ENCODE peak calls at places on chromosomes 13 and 19, in six cellular contexts. One of them, this sample, is unnamed.

GRCh38 chr13:112952759-112953541 is 16.1 kb upstream of the MCF2L start:
- DNase-seq in K562: no peak
- DNase-seq in CD4-positive, alpha-beta T cell: no peak
- DNase-seq in CD8-positive, alpha-beta T cell: no peak
- DNase-seq in psoas muscle: no peak
- DNase-seq in AG10803: no peak
- DNase-seq in this sample: no peak

GRCh38 chr19:4653793-4654436 is 14.6 kb downstream of the TNFAIP8L1 start:
- DNase-seq in K562: no peak
- DNase-seq in CD4-positive, alpha-beta T cell: no peak
- DNase-seq in CD8-positive, alpha-beta T cell: no peak
- DNase-seq in psoas muscle: no peak
- DNase-seq in AG10803: no peak
- DNase-seq in this sample: no peak

GRCh38 chr13:101026328-101026727 is 351.7 kb upstream of the TMTC4 start:
- DNase-seq in K562: no peak
- DNase-seq in CD4-positive, alpha-beta T cell: no peak
- DNase-seq in CD8-positive, alpha-beta T cell: no peak
- DNase-seq in psoas muscle: no peak
- DNase-seq in AG10803: no peak
- DNase-seq in this sample: no peak

GRCh38 chr19:31277516-31277915 is 71.7 kb downstream of the TSHZ3 start:
- DNase-seq in K562: no peak
- DNase-seq in CD4-positive, alpha-beta T cell: no peak
- DNase-seq in CD8-positive, alpha-beta T cell: no peak
- DNase-seq in psoas muscle: no peak
- DNase-seq in AG10803: no peak
- DNase-seq in this sample: no peak

GRCh38 chr13:19586904-19587634 is 25.7 kb upstream of the TPTE2 start:
- DNase-seq in K562: peak
- DNase-seq in CD4-positive, alpha-beta T cell: peak
- DNase-seq in CD8-positive, alpha-beta T cell: peak
- DNase-seq in psoas muscle: peak
- DNase-seq in AG10803: peak
- DNase-seq in this sample: peak

GRCh38 chr19:2811221-2811722 is 8.4 kb upstream of the ZNF554 start:
- DNase-seq in K562: no peak
- DNase-seq in CD4-positive, alpha-beta T cell: no peak
- DNase-seq in CD8-positive, alpha-beta T cell: no peak
- DNase-seq in psoas muscle: no peak
- DNase-seq in AG10803: no peak
- DNase-seq in this sample: peak

GRCh38 chr13:110270507-110270906 is 36.5 kb downstream of the COL4A1 start:
- DNase-seq in K562: no peak
- DNase-seq in CD4-positive, alpha-beta T cell: no peak
- DNase-seq in CD8-positive, alpha-beta T cell: no peak
- DNase-seq in psoas muscle: no peak
- DNase-seq in AG10803: no peak
- DNase-seq in this sample: no peak

GRCh38 chr19:46205183-46205984 is 24.2 kb upstream of the IGFL1 start:
- DNase-seq in K562: no peak
- DNase-seq in CD4-positive, alpha-beta T cell: no peak
- DNase-seq in CD8-positive, alpha-beta T cell: no peak
- DNase-seq in psoas muscle: no peak
- DNase-seq in AG10803: no peak
- DNase-seq in this sample: no peak

GRCh38 chr13:39322836-39323585 is 280.0 kb downstream of the LHFPL6 start:
- DNase-seq in K562: no peak
- DNase-seq in CD4-positive, alpha-beta T cell: no peak
- DNase-seq in CD8-positive, alpha-beta T cell: no peak
- DNase-seq in psoas muscle: no peak
- DNase-seq in AG10803: no peak
- DNase-seq in this sample: no peak

GRCh38 chr19:18637644-18638630 is 1.1 kb downstream of the KLHL26 start:
- DNase-seq in K562: peak
- DNase-seq in CD4-positive, alpha-beta T cell: no peak
- DNase-seq in CD8-positive, alpha-beta T cell: no peak
- DNase-seq in psoas muscle: no peak
- DNase-seq in AG10803: no peak
- DNase-seq in this sample: no peak

GRCh38 chr19:48746120-48746519 is 589 bp downstream of the IZUMO1 start:
- DNase-seq in K562: no peak
- DNase-seq in CD4-positive, alpha-beta T cell: no peak
- DNase-seq in CD8-positive, alpha-beta T cell: no peak
- DNase-seq in psoas muscle: no peak
- DNase-seq in AG10803: no peak
- DNase-seq in this sample: no peak

GRCh38 chr19:12015015-12015752 is 20.3 kb downstream of the ZNF433 start:
- DNase-seq in K562: no peak
- DNase-seq in CD4-positive, alpha-beta T cell: no peak
- DNase-seq in CD8-positive, alpha-beta T cell: no peak
- DNase-seq in psoas muscle: no peak
- DNase-seq in AG10803: no peak
- DNase-seq in this sample: no peak

GRCh38 chr19:38514812-38515633 is 81.5 kb downstream of the RYR1 start:
- DNase-seq in K562: peak
- DNase-seq in CD4-positive, alpha-beta T cell: peak
- DNase-seq in CD8-positive, alpha-beta T cell: peak
- DNase-seq in psoas muscle: peak
- DNase-seq in AG10803: peak
- DNase-seq in this sample: peak

GRCh38 chr13:36382030-36382429 is 35.8 kb upstream of the SPART start:
- DNase-seq in K562: no peak
- DNase-seq in CD4-positive, alpha-beta T cell: no peak
- DNase-seq in CD8-positive, alpha-beta T cell: no peak
- DNase-seq in psoas muscle: no peak
- DNase-seq in AG10803: no peak
- DNase-seq in this sample: no peak

GRCh38 chr13:73913043-73913740 is 221.0 kb downstream of the KLF12 start:
- DNase-seq in K562: no peak
- DNase-seq in CD4-positive, alpha-beta T cell: no peak
- DNase-seq in CD8-positive, alpha-beta T cell: no peak
- DNase-seq in psoas muscle: no peak
- DNase-seq in AG10803: peak
- DNase-seq in this sample: no peak

GRCh38 chr13:33612641-33613638 is 205.0 kb upstream of the RFC3 start:
- DNase-seq in K562: no peak
- DNase-seq in CD4-positive, alpha-beta T cell: no peak
- DNase-seq in CD8-positive, alpha-beta T cell: no peak
- DNase-seq in psoas muscle: no peak
- DNase-seq in AG10803: no peak
- DNase-seq in this sample: peak

GRCh38 chr13:61608138-61608537 is 192.5 kb upstream of the PCDH20 start:
- DNase-seq in K562: no peak
- DNase-seq in CD4-positive, alpha-beta T cell: no peak
- DNase-seq in CD8-positive, alpha-beta T cell: no peak
- DNase-seq in psoas muscle: no peak
- DNase-seq in AG10803: no peak
- DNase-seq in this sample: no peak

GRCh38 chr13:83880275-83881027 is 1.8 kb downstream of the SLITRK1 start:
- DNase-seq in K562: no peak
- DNase-seq in CD4-positive, alpha-beta T cell: no peak
- DNase-seq in CD8-positive, alpha-beta T cell: no peak
- DNase-seq in psoas muscle: no peak
- DNase-seq in AG10803: no peak
- DNase-seq in this sample: no peak

DNA sequence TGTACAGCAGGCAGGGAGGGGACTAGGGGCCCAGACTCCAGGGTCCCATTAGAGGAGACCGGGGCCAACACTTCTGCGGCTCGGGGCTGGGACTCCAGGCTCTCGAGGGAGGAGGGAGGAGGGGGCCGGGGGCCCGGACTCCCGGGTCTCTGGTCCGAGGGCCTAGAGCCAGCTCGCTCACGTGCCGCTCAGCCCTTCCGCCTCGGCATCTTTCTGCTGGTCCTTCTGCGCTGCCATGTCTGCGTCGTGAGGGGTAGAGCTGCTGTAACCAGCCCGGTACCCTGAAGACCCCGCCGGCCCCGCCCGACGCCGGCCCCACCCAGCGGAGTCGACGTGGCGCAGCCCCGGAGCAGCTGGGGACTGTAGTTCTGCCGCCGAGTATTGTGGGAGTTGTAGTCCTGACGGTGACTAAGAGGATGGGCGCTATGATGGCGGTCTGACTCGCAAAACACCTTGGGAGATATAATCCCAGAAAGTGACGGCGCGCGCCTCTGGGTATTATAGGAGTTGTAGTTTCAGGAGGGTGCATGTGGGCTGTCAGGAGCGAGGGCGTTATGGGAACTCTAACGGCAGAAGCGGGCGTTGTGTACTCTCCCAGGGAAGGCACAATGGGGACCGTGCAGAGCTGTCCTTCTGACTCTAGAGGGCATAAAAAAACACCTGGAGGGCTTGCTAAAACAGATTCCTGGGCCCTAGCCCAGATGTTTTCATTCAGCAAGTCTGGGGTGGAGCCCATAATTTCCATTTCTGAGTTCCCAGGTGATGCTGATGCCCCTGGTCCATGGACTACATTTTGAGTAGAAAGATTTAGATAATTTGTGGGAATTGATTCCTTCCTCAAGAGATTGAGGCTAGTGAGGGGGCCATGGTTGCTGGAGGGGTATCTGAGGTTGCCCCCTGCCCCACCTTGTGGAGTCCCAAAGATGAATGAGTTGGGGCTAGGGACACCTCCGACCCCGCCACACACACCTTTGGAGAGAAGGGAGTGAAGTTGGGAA is at the start of gene RABAC1:
- DNase-seq in K562: peak
- DNase-seq in CD4-positive, alpha-beta T cell: peak
- DNase-seq in CD8-positive, alpha-beta T cell: peak
- DNase-seq in psoas muscle: peak
- DNase-seq in AG10803: peak
- DNase-seq in this sample: peak
- TF ChIP-seq CTCF in K562: peak
- TF ChIP-seq CTCF in CD4-positive, alpha-beta T cell: no peak
- TF ChIP-seq CTCF in CD8-positive, alpha-beta T cell: peak
- TF ChIP-seq CTCF in psoas muscle: no peak
- TF ChIP-seq CTCF in AG10803: peak
- TF ChIP-seq CTCF in this sample: peak

GRCh38 chr13:42047561-42048322 is 706 bp upstream of the DGKH start:
- DNase-seq in K562: peak
- DNase-seq in CD4-positive, alpha-beta T cell: no peak
- DNase-seq in CD8-positive, alpha-beta T cell: no peak
- DNase-seq in psoas muscle: peak
- DNase-seq in AG10803: peak
- DNase-seq in this sample: peak

GRCh38 chr13:42049454-42049780 is 969 bp downstream of the DGKH start:
- DNase-seq in K562: no peak
- DNase-seq in CD4-positive, alpha-beta T cell: no peak
- DNase-seq in CD8-positive, alpha-beta T cell: no peak
- DNase-seq in psoas muscle: no peak
- DNase-seq in AG10803: no peak
- DNase-seq in this sample: no peak

GRCh38 chr13:42048323-42048624 is 174 bp upstream of the DGKH start:
- DNase-seq in K562: no peak
- DNase-seq in CD4-positive, alpha-beta T cell: no peak
- DNase-seq in CD8-positive, alpha-beta T cell: no peak
- DNase-seq in psoas muscle: no peak
- DNase-seq in AG10803: no peak
- DNase-seq in this sample: no peak

GRCh38 chr13:42046448-42046847 is 2.0 kb upstream of the DGKH start:
- DNase-seq in K562: no peak
- DNase-seq in CD4-positive, alpha-beta T cell: no peak
- DNase-seq in CD8-positive, alpha-beta T cell: no peak
- DNase-seq in psoas muscle: no peak
- DNase-seq in AG10803: no peak
- DNase-seq in this sample: no peak

GRCh38 chr13:42048625-42049453 is at the start of gene DGKH:
- DNase-seq in K562: peak
- DNase-seq in CD4-positive, alpha-beta T cell: no peak
- DNase-seq in CD8-positive, alpha-beta T cell: peak
- DNase-seq in psoas muscle: peak
- DNase-seq in AG10803: peak
- DNase-seq in this sample: peak
- TF ChIP-seq CTCF in K562: peak
- TF ChIP-seq CTCF in CD4-positive, alpha-beta T cell: no peak
- TF ChIP-seq CTCF in CD8-positive, alpha-beta T cell: no peak
- TF ChIP-seq CTCF in psoas muscle: no peak
- TF ChIP-seq CTCF in AG10803: no peak
- TF ChIP-seq CTCF in this sample: peak

GRCh38 chr13:27791146-27791900 is 960 bp upstream of the GSX1 start:
- DNase-seq in K562: no peak
- DNase-seq in CD4-positive, alpha-beta T cell: no peak
- DNase-seq in CD8-positive, alpha-beta T cell: no peak
- DNase-seq in psoas muscle: no peak
- DNase-seq in AG10803: no peak
- DNase-seq in this sample: no peak

GRCh38 chr13:27793377-27794074 is 1.2 kb downstream of the GSX1 start:
- DNase-seq in K562: no peak
- DNase-seq in CD4-positive, alpha-beta T cell: no peak
- DNase-seq in CD8-positive, alpha-beta T cell: no peak
- DNase-seq in psoas muscle: no peak
- DNase-seq in AG10803: no peak
- DNase-seq in this sample: no peak

GRCh38 chr13:27794075-27794691 is 1.9 kb downstream of the GSX1 start:
- DNase-seq in K562: no peak
- DNase-seq in CD4-positive, alpha-beta T cell: no peak
- DNase-seq in CD8-positive, alpha-beta T cell: no peak
- DNase-seq in psoas muscle: no peak
- DNase-seq in AG10803: no peak
- DNase-seq in this sample: no peak

GRCh38 chr13:27791901-27792392 is 336 bp upstream of the GSX1 start:
- DNase-seq in K562: no peak
- DNase-seq in CD4-positive, alpha-beta T cell: no peak
- DNase-seq in CD8-positive, alpha-beta T cell: no peak
- DNase-seq in psoas muscle: no peak
- DNase-seq in AG10803: no peak
- DNase-seq in this sample: no peak

GRCh38 chr13:27792393-27793218 is at the start of gene GSX1:
- DNase-seq in K562: peak
- DNase-seq in CD4-positive, alpha-beta T cell: no peak
- DNase-seq in CD8-positive, alpha-beta T cell: peak
- DNase-seq in psoas muscle: peak
- DNase-seq in AG10803: peak
- DNase-seq in this sample: peak
- TF ChIP-seq CTCF in K562: no peak
- TF ChIP-seq CTCF in CD4-positive, alpha-beta T cell: no peak
- TF ChIP-seq CTCF in CD8-positive, alpha-beta T cell: no peak
- TF ChIP-seq CTCF in psoas muscle: no peak
- TF ChIP-seq CTCF in AG10803: no peak
- TF ChIP-seq CTCF in this sample: no peak

GRCh38 chr19:952049-952679 is 26.3 kb downstream of the ARID3A start:
- DNase-seq in K562: no peak
- DNase-seq in CD4-positive, alpha-beta T cell: no peak
- DNase-seq in CD8-positive, alpha-beta T cell: no peak
- DNase-seq in psoas muscle: no peak
- DNase-seq in AG10803: no peak
- DNase-seq in this sample: no peak

GRCh38 chr19:947090-947706 is 21.4 kb downstream of the ARID3A start:
- DNase-seq in K562: no peak
- DNase-seq in CD4-positive, alpha-beta T cell: no peak
- DNase-seq in CD8-positive, alpha-beta T cell: no peak
- DNase-seq in psoas muscle: no peak
- DNase-seq in AG10803: no peak
- DNase-seq in this sample: peak

GRCh38 chr19:950352-951066 is 24.7 kb downstream of the ARID3A start:
- DNase-seq in K562: no peak
- DNase-seq in CD4-positive, alpha-beta T cell: no peak
- DNase-seq in CD8-positive, alpha-beta T cell: no peak
- DNase-seq in psoas muscle: no peak
- DNase-seq in AG10803: no peak
- DNase-seq in this sample: no peak

GRCh38 chr19:947707-948533 is 22.1 kb downstream of the ARID3A start:
- DNase-seq in K562: no peak
- DNase-seq in CD4-positive, alpha-beta T cell: no peak
- DNase-seq in CD8-positive, alpha-beta T cell: no peak
- DNase-seq in psoas muscle: peak
- DNase-seq in AG10803: no peak
- DNase-seq in this sample: peak

GRCh38 chr19:948842-949496 is 23.1 kb downstream of the ARID3A start:
- DNase-seq in K562: peak
- DNase-seq in CD4-positive, alpha-beta T cell: no peak
- DNase-seq in CD8-positive, alpha-beta T cell: no peak
- DNase-seq in psoas muscle: no peak
- DNase-seq in AG10803: no peak
- DNase-seq in this sample: no peak
- TF ChIP-seq CTCF in K562: no peak
- TF ChIP-seq CTCF in CD4-positive, alpha-beta T cell: no peak
- TF ChIP-seq CTCF in CD8-positive, alpha-beta T cell: no peak
- TF ChIP-seq CTCF in psoas muscle: no peak
- TF ChIP-seq CTCF in AG10803: no peak
- TF ChIP-seq CTCF in this sample: no peak